ENCODE peak calls at places on chromosome 13, in eight cellular contexts. One of them, this sample, is unnamed.
A peak's percentile ranks its signal among the peaks of the same experiment; 100 is the strongest.

GRCh38 chr13:36979361-36980040 is 19.6 kb downstream of the ALG5 start:
- DNase-seq in esophagus muscularis mucosa: no peak
- DNase-seq in stomach: no peak
- DNase-seq in K562: no peak
- DNase-seq in ovary: no peak
- DNase-seq in sigmoid colon: no peak
- DNase-seq in suprapubic skin: no peak
- DNase-seq in H1: no peak
- DNase-seq in this sample: no peak

GRCh38 chr13:42334329-42334706 is 62.4 kb downstream of the AKAP11 start:
- DNase-seq in esophagus muscularis mucosa: no peak
- DNase-seq in stomach: no peak
- DNase-seq in K562: no peak
- DNase-seq in ovary: no peak
- DNase-seq in sigmoid colon: no peak
- DNase-seq in suprapubic skin: no peak
- DNase-seq in H1: peak; percentile 56
- DNase-seq in this sample: no peak

GRCh38 chr13:24133396-24133795 is 27.1 kb upstream of the SPATA13 start:
- DNase-seq in esophagus muscularis mucosa: no peak
- DNase-seq in stomach: no peak
- DNase-seq in K562: no peak
- DNase-seq in ovary: no peak
- DNase-seq in sigmoid colon: no peak
- DNase-seq in suprapubic skin: no peak
- DNase-seq in H1: no peak
- DNase-seq in this sample: no peak

GRCh38 chr13:32229443-32229842 is 85.7 kb downstream of the ZAR1L start:
- DNase-seq in esophagus muscularis mucosa: peak; percentile 34
- DNase-seq in stomach: no peak
- DNase-seq in K562: no peak
- DNase-seq in ovary: no peak
- DNase-seq in sigmoid colon: no peak
- DNase-seq in suprapubic skin: no peak
- DNase-seq in H1: no peak
- DNase-seq in this sample: no peak

GRCh38 chr13:72694314-72694713 is 33.1 kb downstream of the MZT1 start:
- DNase-seq in esophagus muscularis mucosa: no peak
- DNase-seq in stomach: no peak
- DNase-seq in K562: no peak
- DNase-seq in ovary: no peak
- DNase-seq in sigmoid colon: no peak
- DNase-seq in suprapubic skin: no peak
- DNase-seq in H1: no peak
- DNase-seq in this sample: no peak

GRCh38 chr13:29847501-29847983 is 2.9 kb downstream of the UBL3 start:
- DNase-seq in esophagus muscularis mucosa: no peak
- DNase-seq in stomach: no peak
- DNase-seq in K562: no peak
- DNase-seq in ovary: no peak
- DNase-seq in sigmoid colon: no peak
- DNase-seq in suprapubic skin: no peak
- DNase-seq in H1: no peak
- DNase-seq in this sample: peak; percentile 24

GRCh38 chr13:102799544-102800144 is 725 bp downstream of the BIVM start:
- DNase-seq in esophagus muscularis mucosa: no peak
- DNase-seq in stomach: peak; percentile 29
- DNase-seq in K562: peak; percentile 28
- DNase-seq in ovary: no peak
- DNase-seq in sigmoid colon: peak; percentile 69
- DNase-seq in suprapubic skin: peak; percentile 67
- DNase-seq in H1: no peak
- DNase-seq in this sample: peak; percentile 26

GRCh38 chr13:20902438-20903163 is at the start of gene XPO4:
- DNase-seq in esophagus muscularis mucosa: peak; percentile 93
- DNase-seq in stomach: peak; percentile 80
- DNase-seq in K562: peak; percentile 84
- DNase-seq in ovary: peak; percentile 80
- DNase-seq in sigmoid colon: peak; percentile 87
- DNase-seq in suprapubic skin: peak; percentile 82
- DNase-seq in H1: peak; percentile 94
- DNase-seq in this sample: peak; percentile 81

GRCh38 chr13:75137911-75138571 is 343.9 kb downstream of the TBC1D4 start:
- DNase-seq in esophagus muscularis mucosa: no peak
- DNase-seq in stomach: no peak
- DNase-seq in K562: no peak
- DNase-seq in ovary: no peak
- DNase-seq in sigmoid colon: no peak
- DNase-seq in suprapubic skin: no peak
- DNase-seq in H1: no peak
- DNase-seq in this sample: no peak

GRCh38 chr13:38685974-38686571 is 804 bp upstream of the FREM2 start:
- DNase-seq in esophagus muscularis mucosa: no peak
- DNase-seq in stomach: no peak
- DNase-seq in K562: peak; percentile 5
- DNase-seq in ovary: no peak
- DNase-seq in sigmoid colon: no peak
- DNase-seq in suprapubic skin: no peak
- DNase-seq in H1: no peak
- DNase-seq in this sample: no peak

GRCh38 chr13:114185182-114185971 is 6.3 kb downstream of the CFAP97D2 start:
- DNase-seq in esophagus muscularis mucosa: peak; percentile 55
- DNase-seq in stomach: no peak
- DNase-seq in K562: no peak
- DNase-seq in ovary: no peak
- DNase-seq in sigmoid colon: no peak
- DNase-seq in suprapubic skin: no peak
- DNase-seq in H1: no peak
- DNase-seq in this sample: no peak
- TF ChIP-seq EP300 in esophagus muscularis mucosa: no peak
- TF ChIP-seq EP300 in stomach: no peak
- TF ChIP-seq EP300 in K562: no peak
- TF ChIP-seq EP300 in ovary: no peak
- TF ChIP-seq EP300 in sigmoid colon: no peak
- TF ChIP-seq EP300 in suprapubic skin: no peak
- TF ChIP-seq EP300 in H1: no peak
- TF ChIP-seq EP300 in this sample: no peak

DNA sequence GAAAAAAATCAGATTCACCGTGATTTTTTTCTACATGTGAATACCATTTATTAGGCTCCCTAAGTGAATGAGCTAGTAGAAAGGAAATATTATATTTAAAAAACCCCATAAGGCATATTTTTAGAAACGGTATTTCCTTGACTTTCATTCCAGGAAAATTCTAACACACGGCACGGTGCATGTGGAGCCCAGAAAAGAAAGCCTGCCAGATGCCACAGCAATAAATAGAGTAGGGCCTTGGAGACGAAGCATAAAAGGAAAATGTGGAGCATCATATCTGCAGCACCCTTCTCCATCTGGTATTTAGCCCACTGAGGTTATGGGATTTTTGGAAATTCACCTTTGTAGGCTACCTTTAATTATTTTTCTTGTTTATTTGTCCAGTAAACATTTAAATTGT is 314.4 kb downstream of the ENOX1 start:
- DNase-seq in esophagus muscularis mucosa: no peak
- DNase-seq in stomach: no peak
- DNase-seq in K562: no peak
- DNase-seq in ovary: no peak
- DNase-seq in sigmoid colon: no peak
- DNase-seq in suprapubic skin: no peak
- DNase-seq in H1: no peak
- DNase-seq in this sample: no peak
- TF ChIP-seq EP300 in esophagus muscularis mucosa: no peak
- TF ChIP-seq EP300 in stomach: no peak
- TF ChIP-seq EP300 in K562: no peak
- TF ChIP-seq EP300 in ovary: no peak
- TF ChIP-seq EP300 in sigmoid colon: no peak
- TF ChIP-seq EP300 in suprapubic skin: no peak
- TF ChIP-seq EP300 in H1: no peak
- TF ChIP-seq EP300 in this sample: no peak

DNA sequence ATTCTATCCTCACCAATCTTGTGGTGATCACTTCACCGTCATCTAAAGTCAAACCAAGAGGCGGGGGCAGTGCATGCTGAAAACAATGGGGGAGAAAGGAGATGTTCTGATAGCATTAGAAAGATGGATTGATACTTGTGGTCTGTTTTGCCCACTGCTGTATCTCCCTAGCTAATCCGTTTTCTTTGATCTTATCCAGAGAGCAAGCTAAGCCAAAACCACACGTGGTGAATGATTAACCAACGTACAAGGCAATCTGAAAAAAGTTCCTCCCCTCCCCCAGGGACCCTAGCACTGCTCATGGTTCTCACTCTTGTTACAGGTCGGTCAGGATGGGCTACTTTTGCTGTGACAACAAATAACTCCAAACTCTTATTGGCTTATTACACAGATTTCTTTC is 11.8 kb upstream of the C13orf42 start:
- DNase-seq in esophagus muscularis mucosa: peak; percentile 77
- DNase-seq in stomach: no peak
- DNase-seq in K562: no peak
- DNase-seq in ovary: no peak
- DNase-seq in sigmoid colon: no peak
- DNase-seq in suprapubic skin: no peak
- DNase-seq in H1: peak; percentile 31
- DNase-seq in this sample: no peak
- TF ChIP-seq EP300 in esophagus muscularis mucosa: no peak
- TF ChIP-seq EP300 in stomach: no peak
- TF ChIP-seq EP300 in K562: no peak
- TF ChIP-seq EP300 in ovary: no peak
- TF ChIP-seq EP300 in sigmoid colon: no peak
- TF ChIP-seq EP300 in suprapubic skin: no peak
- TF ChIP-seq EP300 in H1: no peak
- TF ChIP-seq EP300 in this sample: no peak

GRCh38 chr13:48816696-48817095 is 159.0 kb upstream of the FNDC3A start:
- DNase-seq in esophagus muscularis mucosa: no peak
- DNase-seq in stomach: no peak
- DNase-seq in K562: no peak
- DNase-seq in ovary: no peak
- DNase-seq in sigmoid colon: no peak
- DNase-seq in suprapubic skin: no peak
- DNase-seq in H1: no peak
- DNase-seq in this sample: no peak

GRCh38 chr13:48819889-48820288 is 155.8 kb upstream of the FNDC3A start:
- DNase-seq in esophagus muscularis mucosa: no peak
- DNase-seq in stomach: no peak
- DNase-seq in K562: no peak
- DNase-seq in ovary: no peak
- DNase-seq in sigmoid colon: no peak
- DNase-seq in suprapubic skin: no peak
- DNase-seq in H1: no peak
- DNase-seq in this sample: no peak

GRCh38 chr13:48819376-48819775 is 156.3 kb upstream of the FNDC3A start:
- DNase-seq in esophagus muscularis mucosa: no peak
- DNase-seq in stomach: no peak
- DNase-seq in K562: no peak
- DNase-seq in ovary: no peak
- DNase-seq in sigmoid colon: no peak
- DNase-seq in suprapubic skin: no peak
- DNase-seq in H1: no peak
- DNase-seq in this sample: no peak

GRCh38 chr13:48817166-48817802 is 158.4 kb upstream of the FNDC3A start:
- DNase-seq in esophagus muscularis mucosa: no peak
- DNase-seq in stomach: no peak
- DNase-seq in K562: no peak
- DNase-seq in ovary: no peak
- DNase-seq in sigmoid colon: no peak
- DNase-seq in suprapubic skin: no peak
- DNase-seq in H1: no peak
- DNase-seq in this sample: no peak

DNA sequence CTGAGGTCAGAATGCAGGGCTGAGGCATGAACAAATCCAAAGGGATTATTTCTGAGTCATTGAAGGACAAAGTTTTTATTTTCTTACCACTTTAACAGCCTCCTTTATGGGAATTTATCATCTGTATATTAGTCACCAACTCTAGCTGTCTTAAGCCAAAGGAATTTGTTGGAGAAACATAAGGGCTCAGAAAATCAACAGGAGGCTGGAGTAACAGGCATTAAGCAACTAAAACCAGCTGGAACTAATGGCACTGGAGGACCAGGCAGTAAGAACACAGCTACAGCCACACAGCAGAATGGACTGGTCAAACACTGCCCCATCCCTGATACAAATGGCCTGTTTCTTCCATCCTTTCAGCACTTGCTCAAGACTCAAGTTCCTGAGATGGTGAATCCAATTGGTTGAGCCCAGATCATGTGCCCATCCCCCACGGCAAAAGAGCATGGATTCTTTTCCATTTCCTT is 157.2 kb upstream of the FNDC3A start:
- DNase-seq in esophagus muscularis mucosa: no peak
- DNase-seq in stomach: no peak
- DNase-seq in K562: no peak
- DNase-seq in ovary: no peak
- DNase-seq in sigmoid colon: no peak
- DNase-seq in suprapubic skin: no peak
- DNase-seq in H1: no peak
- DNase-seq in this sample: no peak
- TF ChIP-seq EP300 in esophagus muscularis mucosa: no peak
- TF ChIP-seq EP300 in stomach: no peak
- TF ChIP-seq EP300 in K562: no peak
- TF ChIP-seq EP300 in ovary: no peak
- TF ChIP-seq EP300 in sigmoid colon: no peak
- TF ChIP-seq EP300 in suprapubic skin: no peak
- TF ChIP-seq EP300 in H1: no peak
- TF ChIP-seq EP300 in this sample: no peak

DNA sequence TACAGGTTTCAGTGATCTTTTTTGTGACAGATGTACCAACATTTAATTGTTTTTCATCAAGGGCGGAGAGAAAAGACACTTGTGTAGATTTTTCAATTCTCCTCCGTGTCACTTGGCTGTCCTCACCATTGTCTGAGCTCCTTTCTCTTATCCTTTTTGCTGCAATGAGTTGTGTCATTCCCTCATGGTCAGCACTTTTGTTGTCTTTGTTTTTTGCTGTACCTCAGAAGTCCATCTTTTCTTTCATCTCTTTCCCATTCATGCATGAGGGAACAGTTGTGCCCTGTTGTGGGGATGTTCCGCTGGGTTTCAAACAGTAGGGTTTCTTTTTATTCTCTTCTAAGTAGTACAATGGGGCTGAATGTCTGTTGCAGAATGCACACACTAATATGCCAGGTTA is 222.6 kb downstream of the TM9SF2 start:
- DNase-seq in esophagus muscularis mucosa: no peak
- DNase-seq in stomach: no peak
- DNase-seq in K562: no peak
- DNase-seq in ovary: no peak
- DNase-seq in sigmoid colon: no peak
- DNase-seq in suprapubic skin: no peak
- DNase-seq in H1: peak; percentile 17
- DNase-seq in this sample: no peak
- TF ChIP-seq EP300 in esophagus muscularis mucosa: no peak
- TF ChIP-seq EP300 in stomach: no peak
- TF ChIP-seq EP300 in K562: no peak
- TF ChIP-seq EP300 in ovary: no peak
- TF ChIP-seq EP300 in sigmoid colon: no peak
- TF ChIP-seq EP300 in suprapubic skin: no peak
- TF ChIP-seq EP300 in H1: no peak
- TF ChIP-seq EP300 in this sample: no peak

DNA sequence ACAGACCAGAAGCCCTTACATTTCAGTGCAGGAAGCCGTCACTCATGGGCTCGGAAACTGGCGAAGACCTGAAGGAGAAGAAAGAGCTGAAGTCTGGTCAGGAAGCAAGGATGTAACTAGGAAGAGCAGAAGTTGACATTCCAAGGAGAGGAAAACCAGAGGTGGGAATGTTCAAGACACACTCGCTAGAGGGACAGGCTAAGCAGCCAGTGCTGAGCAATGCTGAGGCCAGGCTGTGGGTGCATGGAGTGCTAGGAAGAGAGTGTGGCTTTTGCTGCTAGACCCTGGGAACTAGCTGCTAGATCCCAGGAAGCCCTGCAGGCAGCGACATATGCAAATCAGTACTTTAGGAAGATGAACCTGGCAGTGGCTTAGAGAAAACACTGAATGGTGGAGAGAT is 12.1 kb upstream of the URAD start:
- DNase-seq in esophagus muscularis mucosa: no peak
- DNase-seq in stomach: no peak
- DNase-seq in K562: no peak
- DNase-seq in ovary: no peak
- DNase-seq in sigmoid colon: no peak
- DNase-seq in suprapubic skin: no peak
- DNase-seq in H1: no peak
- DNase-seq in this sample: no peak
- TF ChIP-seq EP300 in esophagus muscularis mucosa: no peak
- TF ChIP-seq EP300 in stomach: no peak
- TF ChIP-seq EP300 in K562: no peak
- TF ChIP-seq EP300 in ovary: no peak
- TF ChIP-seq EP300 in sigmoid colon: no peak
- TF ChIP-seq EP300 in suprapubic skin: no peak
- TF ChIP-seq EP300 in H1: no peak
- TF ChIP-seq EP300 in this sample: no peak